ENCODE peak calls at places on chromosomes 13 and 19, in nine cellular contexts. F is foreskin fibroblast; V is tibial nerve; Z is activated CD8-positive, alpha-beta T cell treated with anti-CD3 and anti-CD28 coated beads for 36 hours; Q is cardiac fibroblast; U is Peyer's patch; N is H1; X is brain microvascular endothelial cell; P is GM23338. H is an unnamed sample.

GRCh38 chr19:35336166-35336955 is 7.4 kb downstream of the CD22 start:
- DNase-seq in F (no peak), X (no peak), U (no peak), V (no peak), N (no peak), P (no peak), Z (no peak), Q (no peak), H (no peak)

GRCh38 chr19:1503089-1503924 is 9.5 kb downstream of the ADAMTSL5 start:
- DNase-seq in X (peak), V (peak), Q (peak), F (peak), U (peak), N (peak), P (peak), Z (peak), H (peak)

GRCh38 chr19:48461982-48462655 is 6.7 kb downstream of the KCNJ14 start:
- DNase-seq in F (no peak), P (peak), N (peak), X (no peak), Q (no peak), V (no peak), U (no peak), Z (peak), H (no peak)

GRCh38 chr13:111184685-111185401 is 69.7 kb downstream of the ARHGEF7 start:
- DNase-seq in F (no peak), Q (peak), N (no peak), X (peak), Z (peak), P (no peak), V (no peak), U (peak), H (peak)

GRCh38 chr13:101757446-101758039 is 305.1 kb downstream of the ITGBL1 start:
- DNase-seq in X (no peak), P (peak), N (no peak), V (no peak), F (peak), U (no peak), Q (peak), Z (no peak), H (peak)

GRCh38 chr19:54029930-54030490 is 33.7 kb downstream of the VSTM1 start:
- DNase-seq in Q (peak), P (peak), Z (peak), V (peak), N (peak), U (no peak), X (peak), F (peak), H (peak)

GRCh38 chr19:34317311-34317927 is 47.6 kb upstream of the GPI start:
- DNase-seq in Q (no peak), U (no peak), V (no peak), F (peak), Z (peak), X (no peak), N (no peak), P (no peak), H (peak)

GRCh38 chr13:41581884-41582547 is 124.7 kb downstream of the RGCC start:
- DNase-seq in N (no peak), X (no peak), Q (no peak), U (no peak), V (peak), F (peak), Z (no peak), P (no peak), H (peak)

GRCh38 chr19:6730153-6730804 is 7.1 kb downstream of the GPR108 start:
- DNase-seq in U (peak), Z (peak), V (peak), F (no peak), X (no peak), P (peak), N (peak), Q (no peak), H (peak)

GRCh38 chr13:22063416-22064124 is 392.7 kb downstream of the FGF9 start:
- DNase-seq in N (no peak), Q (no peak), Z (no peak), P (no peak), F (no peak), U (no peak), V (no peak), X (no peak), H (no peak)

GRCh38 chr13:67230774-67231480 is 791 bp upstream of the PCDH9 start:
- DNase-seq in P (peak), N (peak), Q (peak), Z (peak), V (peak), X (peak), F (peak), U (peak), H (peak)

GRCh38 chr19:48770223-48770622 is 14.9 kb downstream of the FGF21 start:
- DNase-seq in F (peak), Z (no peak), V (no peak), X (peak), Q (peak), P (no peak), N (no peak), U (no peak), H (peak)

GRCh38 chr13:114296448-114296847 is 15.0 kb downstream of the UPF3A start:
- DNase-seq in Q (no peak), V (no peak), Z (no peak), U (no peak), F (no peak), P (no peak), N (no peak), X (no peak), H (no peak)

GRCh38 chr13:89726690-89727435 is 1620.6 kb upstream of the MIR17HG start:
- DNase-seq in Q (peak), P (no peak), Z (no peak), N (no peak), X (peak), F (peak), U (no peak), V (no peak), H (peak)

GRCh38 chr19:49543032-49543431 is 15.2 kb downstream of the RCN3 start:
- DNase-seq in V (no peak), X (no peak), U (no peak), Z (no peak), P (no peak), F (no peak), N (no peak), Q (no peak), H (no peak)

GRCh38 chr19:47805313-47805712 is 962 bp upstream of the TPRX1 start:
- DNase-seq in Q (no peak), Z (no peak), N (no peak), P (no peak), U (no peak), V (no peak), F (no peak), X (no peak), H (no peak)

GRCh38 chr13:51557875-51558604 is 26.2 kb upstream of the WDFY2 start:
- DNase-seq in F (peak), U (no peak), P (no peak), Z (no peak), N (no peak), V (no peak), Q (peak), X (peak), H (peak)

GRCh38 chr19:18291590-18292459 is 10.4 kb upstream of the JUND start:
- DNase-seq in X (peak), P (peak), Z (peak), Q (peak), V (peak), F (peak), N (peak), U (peak), H (peak)

GRCh38 chr13:23377603-23378002 is 55.9 kb downstream of the SACS start:
- DNase-seq in N (no peak), Q (no peak), X (no peak), U (no peak), Z (no peak), P (no peak), F (no peak), V (no peak), H (no peak)

GRCh38 chr13:46795321-46795720 is 1.6 kb downstream of the ESD start:
- DNase-seq in V (no peak), F (no peak), Q (no peak), N (no peak), X (no peak), Z (peak), U (no peak), P (peak), H (no peak)

GRCh38 chr19:48394331-48395169 is 1.1 kb downstream of the GRIN2D start:
- DNase-seq in V (no peak), Z (no peak), N (peak), F (peak), Q (no peak), U (no peak), X (no peak), P (peak), H (no peak)

GRCh38 chr13:95315752-95316151 is 14.5 kb upstream of the ABCC4 start:
- DNase-seq in U (no peak), Z (no peak), X (no peak), V (no peak), Q (no peak), N (no peak), P (no peak), F (no peak), H (no peak)

GRCh38 chr19:17953869-17954268 is 13.0 kb upstream of the KCNN1 start:
- DNase-seq in U (no peak), F (no peak), Z (no peak), P (no peak), V (no peak), X (no peak), N (no peak), Q (no peak), H (no peak)

GRCh38 chr19:39127812-39128510 is 2.4 kb downstream of the PAK4 start:
- DNase-seq in P (no peak), U (no peak), F (peak), X (no peak), V (no peak), Z (no peak), Q (no peak), N (no peak), H (no peak)

GRCh38 chr19:4496304-4496703 is 22.0 kb downstream of the PLIN4 start:
- DNase-seq in F (no peak), Z (no peak), N (no peak), U (no peak), Q (no peak), V (no peak), P (no peak), X (no peak), H (no peak)

GRCh38 chr13:40680659-40681323 is 14.3 kb upstream of the FOXO1 start:
- DNase-seq in F (no peak), Q (no peak), V (no peak), P (peak), Z (no peak), N (peak), U (no peak), X (no peak), H (no peak)

GRCh38 chr13:40609972-40610726 is 56.3 kb downstream of the FOXO1 start:
- DNase-seq in Q (no peak), X (peak), Z (no peak), N (no peak), P (no peak), F (no peak), U (no peak), V (no peak), H (peak)

GRCh38 chr19:6610934-6611370 is 20.0 kb upstream of the CD70 start:
- DNase-seq in Z (no peak), F (peak), V (no peak), Q (peak), N (no peak), X (peak), P (no peak), U (no peak), H (peak)

GRCh38 chr19:13920940-13921744 is 15.1 kb downstream of the CC2D1A start:
- DNase-seq in Z (peak), N (peak), X (peak), P (peak), F (peak), U (no peak), V (peak), Q (peak), H (peak)

GRCh38 chr19:45103625-45104319 is 10.8 kb downstream of the PPP1R37 start:
- DNase-seq in Q (no peak), V (no peak), Z (no peak), N (no peak), U (no peak), X (no peak), F (no peak), P (no peak), H (no peak)
- TF ChIP-seq CTCF in Q (peak), V (no peak), Z (no peak), N (no peak), U (no peak), X (peak), F (no peak), P (no peak), H (peak)

GRCh38 chr19:56221851-56222250 is 19.8 kb downstream of the ZSCAN5C start:
- DNase-seq in V (no peak), Z (no peak), X (no peak), Q (no peak), P (no peak), F (no peak), U (no peak), N (no peak), H (no peak)
- TF ChIP-seq CTCF in V (no peak), Z (no peak), X (no peak), Q (no peak), P (no peak), F (no peak), U (no peak), N (no peak), H (no peak)

DNA sequence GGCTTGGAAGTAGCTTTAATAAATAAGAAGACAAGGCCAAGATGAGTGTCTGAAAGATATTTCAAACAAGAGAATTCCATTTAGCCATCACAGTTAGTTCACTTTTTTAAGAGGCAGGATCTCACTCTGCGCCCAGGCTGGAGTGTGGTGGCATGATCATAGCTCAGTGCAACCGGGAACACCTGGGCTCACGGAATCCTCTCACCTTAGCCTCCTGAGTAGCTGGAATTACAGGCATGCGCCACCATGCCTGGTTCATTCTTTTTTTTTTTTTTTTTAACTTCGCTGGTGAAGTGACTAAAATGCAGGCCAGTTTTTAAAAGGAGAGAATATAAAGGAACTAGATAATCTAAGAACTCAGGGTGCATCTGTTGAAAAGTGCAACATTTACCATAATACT is 200.3 kb downstream of the KCTD12 start:
- DNase-seq in V (no peak), U (no peak), Q (no peak), P (peak), F (no peak), X (no peak), N (no peak), Z (no peak), H (no peak)
- TF ChIP-seq CTCF in V (no peak), U (no peak), Q (no peak), P (no peak), F (no peak), X (no peak), N (no peak), Z (no peak), H (no peak)

GRCh38 chr19:29292562-29292961 is 79.6 kb upstream of the UQCRFS1 start:
- DNase-seq in N (no peak), Z (no peak), F (no peak), Q (no peak), U (no peak), X (no peak), P (no peak), V (no peak), H (no peak)

GRCh38 chr19:29293292-29293691 is 80.3 kb upstream of the UQCRFS1 start:
- DNase-seq in V (no peak), X (no peak), F (no peak), Q (no peak), Z (no peak), P (no peak), U (no peak), N (no peak), H (no peak)

GRCh38 chr19:29292146-29292545 is 79.2 kb upstream of the UQCRFS1 start:
- DNase-seq in V (no peak), N (no peak), X (no peak), Z (no peak), F (no peak), Q (no peak), P (peak), U (no peak), H (no peak)

GRCh38 chr19:29289020-29289419 is 76.1 kb upstream of the UQCRFS1 start:
- DNase-seq in N (no peak), U (no peak), F (no peak), V (no peak), X (no peak), Z (no peak), Q (no peak), P (no peak), H (no peak)

DNA sequence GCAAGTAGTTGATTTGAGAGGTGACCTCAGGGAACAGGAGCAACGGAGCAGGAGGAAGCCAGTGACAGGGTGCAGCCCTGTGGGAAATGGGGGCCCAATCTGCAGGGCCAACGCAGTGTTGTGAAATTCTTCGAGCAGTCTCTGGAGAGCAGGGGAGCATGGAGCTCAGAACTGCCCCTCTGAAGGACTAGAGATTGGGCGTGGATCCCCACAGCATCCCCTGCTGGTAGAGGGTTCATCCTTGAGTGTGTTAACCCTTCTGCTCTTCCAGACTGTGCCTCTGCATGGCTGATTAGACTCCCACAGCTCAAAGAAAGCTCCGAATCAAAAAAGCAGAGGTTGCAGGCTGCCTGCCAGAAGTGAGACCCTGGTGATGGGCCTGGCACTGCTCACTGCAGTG is 77.9 kb upstream of the UQCRFS1 start:
- DNase-seq in Z (no peak), X (no peak), P (peak), U (no peak), F (no peak), N (no peak), V (no peak), Q (no peak), H (no peak)
- TF ChIP-seq CTCF in Z (no peak), X (no peak), P (peak), U (no peak), F (no peak), N (peak), V (no peak), Q (no peak), H (no peak)

GRCh38 chr19:50906217-50906616 is 5.0 kb downstream of the KLK4 start:
- DNase-seq in V (peak), Q (peak), X (no peak), U (no peak), P (peak), F (no peak), N (peak), Z (peak), H (peak)
- TF ChIP-seq CTCF in V (peak), Q (peak), X (peak), U (no peak), P (peak), F (peak), N (peak), Z (peak), H (peak)

DNA sequence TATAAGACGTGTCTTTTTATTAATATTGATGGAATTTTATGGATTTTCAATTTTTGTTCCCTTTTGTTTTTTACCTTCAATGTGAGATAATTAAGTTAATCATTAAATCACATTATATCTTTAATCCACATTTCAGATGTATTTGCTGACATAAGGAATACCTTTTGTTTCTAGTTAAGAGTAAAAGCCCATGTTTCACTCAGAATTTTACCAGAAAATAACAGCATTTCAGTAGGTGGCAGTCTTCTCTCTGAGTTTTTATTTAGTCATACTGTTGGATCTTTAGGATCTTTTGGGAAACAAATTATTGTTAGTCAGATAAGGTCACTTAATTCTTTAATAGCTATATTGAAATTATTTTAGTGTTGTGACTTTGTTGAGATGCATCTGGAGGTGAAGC is 67.9 kb downstream of the NDFIP2 start:
- DNase-seq in V (no peak), N (no peak), F (peak), X (no peak), Z (no peak), P (no peak), Q (peak), U (no peak), H (peak)
- TF ChIP-seq CTCF in V (peak), N (no peak), F (peak), X (no peak), Z (no peak), P (peak), Q (peak), U (no peak), H (peak)

GRCh38 chr13:31372454-31372853 is 172.7 kb downstream of the B3GLCT start:
- DNase-seq in U (no peak), F (no peak), Q (no peak), X (no peak), Z (no peak), V (no peak), P (peak), N (no peak), H (no peak)
- TF ChIP-seq CTCF in U (no peak), F (no peak), Q (no peak), X (no peak), Z (no peak), V (no peak), P (no peak), N (peak), H (no peak)

GRCh38 chr19:31232220-31232619 is 117.0 kb downstream of the TSHZ3 start:
- DNase-seq in P (peak), Z (no peak), U (no peak), X (no peak), N (no peak), F (peak), Q (no peak), V (no peak), H (peak)
- TF ChIP-seq CTCF in P (peak), Z (no peak), U (no peak), X (no peak), N (peak), F (no peak), Q (no peak), V (no peak), H (peak)

H was measured in choroid plexus epithelial cell.